ENCODE peak calls at places on chromosome 3, in nine cellular contexts. H, S, L, T, X, I, W, O and E are unnamed samples.

GRCh38 chr3:86208782-86209181 is 782.2 kb downstream of the VGLL3 start:
- DNase-seq in H (no peak), S (no peak), L (no peak), T (no peak), X (no peak), I (no peak), W (no peak), O (no peak), E (no peak)

GRCh38 chr3:129352045-129352444 is 73.4 kb downstream of the HMCES start:
- DNase-seq in H (peak; percentile 2), S (no peak), L (no peak), T (no peak), X (no peak), I (no peak), W (no peak), O (no peak), E (no peak)

GRCh38 chr3:162998205-162998604 is 1501.6 kb downstream of the OTOL1 start:
- DNase-seq in H (no peak), S (no peak), L (no peak), T (no peak), X (no peak), I (no peak), W (no peak), O (no peak), E (no peak)

GRCh38 chr3:31981206-31982181 is at the start of the genes OSBPL10 and ZNF860:
- DNase-seq in H (peak; percentile 96), S (no peak), L (no peak), T (peak; percentile 86), X (peak; percentile 37), I (no peak), W (peak; percentile 94), O (peak; percentile 86), E (peak; percentile 93)

GRCh38 chr3:101414121-101414520 is 93.7 kb upstream of the IMPG2 start:
- DNase-seq in H (no peak), S (no peak), L (no peak), T (no peak), X (no peak), I (no peak), W (no peak), O (no peak), E (no peak)

GRCh38 chr3:13767896-13768295 is 112.0 kb downstream of the WNT7A start:
- DNase-seq in H (no peak), S (no peak), L (no peak), T (no peak), X (no peak), I (no peak), W (no peak), O (no peak), E (no peak)

GRCh38 chr3:156862338-156862737 is 36.2 kb downstream of the LEKR1 start:
- DNase-seq in H (peak; percentile 81), S (no peak), L (no peak), T (no peak), X (no peak), I (no peak), W (no peak), O (no peak), E (no peak)

GRCh38 chr3:40980467-40980866 is 218.8 kb upstream of the CTNNB1 start:
- DNase-seq in H (no peak), S (no peak), L (no peak), T (no peak), X (no peak), I (no peak), W (no peak), O (no peak), E (no peak)

GRCh38 chr3:120506828-120507774 is 56.3 kb upstream of the FSTL1 start:
- DNase-seq in H (peak; percentile 84), S (no peak), L (no peak), T (peak; percentile 54), X (peak; percentile 41), I (no peak), W (peak; percentile 35), O (peak; percentile 75), E (no peak)

GRCh38 chr3:9248232-9249191 is 934 bp downstream of the SRGAP3 start:
- DNase-seq in H (peak; percentile 69), S (no peak), L (no peak), T (no peak), X (no peak), I (no peak), W (no peak), O (no peak), E (peak; percentile 66)

GRCh38 chr3:42013652-42014442 is 51.9 kb upstream of the ULK4 start:
- DNase-seq in H (peak; percentile 11), S (no peak), L (peak; percentile 16), T (no peak), X (no peak), I (peak; percentile 24), W (no peak), O (no peak), E (peak; percentile 57)

GRCh38 chr3:59245879-59246501 is 196.2 kb upstream of the CFAP20DC start:
- DNase-seq in H (peak; percentile 82), S (no peak), L (no peak), T (peak; percentile 62), X (no peak), I (no peak), W (no peak), O (peak; percentile 20), E (no peak)

GRCh38 chr3:108215876-108216275 is 6.3 kb downstream of the IFT57 start:
- DNase-seq in H (no peak), S (no peak), L (no peak), T (no peak), X (no peak), I (no peak), W (no peak), O (no peak), E (no peak)